ENCODE peak calls at places on chromosome 2, in six cellular contexts. One of them, this sample, is unnamed.

GRCh38 chr2:168751104-168751768 is 51.2 kb upstream of the NOSTRIN start:
- DNase-seq in upper lobe of right lung: no peak
- DNase-seq in adrenal gland: no peak
- DNase-seq in tibial artery: no peak
- DNase-seq in small intestine: no peak
- DNase-seq in endothelial cell of umbilical vein: peak; percentile 11
- DNase-seq in this sample: no peak

GRCh38 chr2:3692375-3692774 is 11.0 kb upstream of the DCDC2C start:
- DNase-seq in upper lobe of right lung: no peak
- DNase-seq in adrenal gland: no peak
- DNase-seq in tibial artery: no peak
- DNase-seq in small intestine: peak; percentile 3
- DNase-seq in endothelial cell of umbilical vein: peak; percentile 22
- DNase-seq in this sample: no peak

GRCh38 chr2:7745369-7745768 is 828.2 kb downstream of the RNF144A start:
- DNase-seq in upper lobe of right lung: no peak
- DNase-seq in adrenal gland: no peak
- DNase-seq in tibial artery: no peak
- DNase-seq in small intestine: no peak
- DNase-seq in endothelial cell of umbilical vein: no peak
- DNase-seq in this sample: no peak

GRCh38 chr2:26465981-26466471 is 11.9 kb downstream of the OTOF start:
- DNase-seq in upper lobe of right lung: no peak
- DNase-seq in adrenal gland: no peak
- DNase-seq in tibial artery: no peak
- DNase-seq in small intestine: no peak
- DNase-seq in endothelial cell of umbilical vein: no peak
- DNase-seq in this sample: no peak

GRCh38 chr2:43852196-43852730 is 13.5 kb downstream of the ABCG8 start:
- DNase-seq in upper lobe of right lung: no peak
- DNase-seq in adrenal gland: no peak
- DNase-seq in tibial artery: no peak
- DNase-seq in small intestine: no peak
- DNase-seq in endothelial cell of umbilical vein: no peak
- DNase-seq in this sample: peak; percentile 42

GRCh38 chr2:126769118-126769517 is 113.2 kb downstream of the GYPC start:
- DNase-seq in upper lobe of right lung: no peak
- DNase-seq in adrenal gland: no peak
- DNase-seq in tibial artery: no peak
- DNase-seq in small intestine: no peak
- DNase-seq in endothelial cell of umbilical vein: no peak
- DNase-seq in this sample: no peak

GRCh38 chr2:3490191-3491158 is 28.9 kb downstream of the ADI1 start:
- DNase-seq in upper lobe of right lung: peak; percentile 55
- DNase-seq in adrenal gland: no peak
- DNase-seq in tibial artery: no peak
- DNase-seq in small intestine: no peak
- DNase-seq in endothelial cell of umbilical vein: no peak
- DNase-seq in this sample: no peak

GRCh38 chr2:60318544-60318943 is 234.9 kb downstream of the BCL11A start:
- DNase-seq in upper lobe of right lung: no peak
- DNase-seq in adrenal gland: no peak
- DNase-seq in tibial artery: no peak
- DNase-seq in small intestine: no peak
- DNase-seq in endothelial cell of umbilical vein: no peak
- DNase-seq in this sample: no peak

GRCh38 chr2:218434456-218434855 is 15.5 kb downstream of the VIL1 start:
- DNase-seq in upper lobe of right lung: peak; percentile 49
- DNase-seq in adrenal gland: no peak
- DNase-seq in tibial artery: no peak
- DNase-seq in small intestine: no peak
- DNase-seq in endothelial cell of umbilical vein: no peak
- DNase-seq in this sample: no peak

GRCh38 chr2:216189410-216189809 is 80.3 kb downstream of the XRCC5 start:
- DNase-seq in upper lobe of right lung: no peak
- DNase-seq in adrenal gland: no peak
- DNase-seq in tibial artery: no peak
- DNase-seq in small intestine: no peak
- DNase-seq in endothelial cell of umbilical vein: no peak
- DNase-seq in this sample: no peak

GRCh38 chr2:180571559-180571958 is 408.8 kb upstream of the UBE2E3 start:
- DNase-seq in upper lobe of right lung: no peak
- DNase-seq in adrenal gland: no peak
- DNase-seq in tibial artery: no peak
- DNase-seq in small intestine: no peak
- DNase-seq in endothelial cell of umbilical vein: no peak
- DNase-seq in this sample: no peak

GRCh38 chr2:167471332-167471731 is 583.1 kb downstream of the XIRP2 start:
- DNase-seq in upper lobe of right lung: no peak
- DNase-seq in adrenal gland: no peak
- DNase-seq in tibial artery: no peak
- DNase-seq in small intestine: no peak
- DNase-seq in endothelial cell of umbilical vein: no peak
- DNase-seq in this sample: no peak

GRCh38 chr2:38591152-38591551 is 11.6 kb downstream of the HNRNPLL start:
- DNase-seq in upper lobe of right lung: no peak
- DNase-seq in adrenal gland: no peak
- DNase-seq in tibial artery: no peak
- DNase-seq in small intestine: no peak
- DNase-seq in endothelial cell of umbilical vein: no peak
- DNase-seq in this sample: no peak

GRCh38 chr2:162111958-162112850 is 38.2 kb upstream of the DPP4 start:
- DNase-seq in upper lobe of right lung: no peak
- DNase-seq in adrenal gland: no peak
- DNase-seq in tibial artery: no peak
- DNase-seq in small intestine: no peak
- DNase-seq in endothelial cell of umbilical vein: no peak
- DNase-seq in this sample: no peak
- H3K27ac ChIP-seq in upper lobe of right lung: no peak overlapping the region
- H3K27ac ChIP-seq in adrenal gland: no peak overlapping the region
- H3K27ac ChIP-seq in tibial artery: no peak overlapping the region
- H3K27ac ChIP-seq in small intestine: no peak overlapping the region
- H3K27ac ChIP-seq in endothelial cell of umbilical vein: no peak overlapping the region
- H3K27ac ChIP-seq in this sample: no peak overlapping the region

DNA sequence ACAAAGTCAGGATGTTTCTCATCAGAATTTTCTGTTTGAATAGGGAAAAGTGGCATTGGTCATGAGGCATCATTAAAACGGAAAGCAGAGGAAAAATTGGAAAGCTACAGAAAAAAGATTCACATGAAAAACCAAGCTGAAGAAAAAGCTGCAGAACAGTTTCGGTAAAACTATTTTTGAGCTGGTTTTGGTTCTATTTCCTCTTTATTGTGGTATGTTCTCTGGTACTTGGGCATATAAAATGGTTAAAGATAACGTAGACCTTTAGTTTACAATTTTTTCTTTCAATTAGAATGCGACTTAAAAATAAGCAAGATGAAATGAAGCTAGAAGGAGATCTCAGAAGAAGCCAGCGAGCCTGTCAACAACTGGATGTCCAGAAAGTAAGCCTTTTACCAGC is 7.6 kb downstream of the GPATCH11 start:
- DNase-seq in upper lobe of right lung: no peak
- DNase-seq in adrenal gland: no peak
- DNase-seq in tibial artery: no peak
- DNase-seq in small intestine: no peak
- DNase-seq in endothelial cell of umbilical vein: no peak
- DNase-seq in this sample: no peak
- H3K4me1 ChIP-seq in upper lobe of right lung: no peaks in the 10 kb centered on the region
- H3K4me1 ChIP-seq in adrenal gland: no peaks in the 10 kb centered on the region
- H3K4me1 ChIP-seq in tibial artery: no peaks in the 10 kb centered on the region
- H3K4me1 ChIP-seq in small intestine: no peaks in the 10 kb centered on the region
- H3K4me1 ChIP-seq in endothelial cell of umbilical vein: no peaks in the 10 kb centered on the region
- H3K4me1 ChIP-seq in this sample: no peaks in the 10 kb centered on the region

GRCh38 chr2:113164234-113164929 is 9.4 kb upstream of the PSD4 start:
- DNase-seq in upper lobe of right lung: no peak
- DNase-seq in adrenal gland: no peak
- DNase-seq in tibial artery: no peak
- DNase-seq in small intestine: no peak
- DNase-seq in endothelial cell of umbilical vein: no peak
- DNase-seq in this sample: peak; percentile 34
- H3K27me3 ChIP-seq in upper lobe of right lung: no peaks in the 10 kb centered on the region
- H3K27me3 ChIP-seq in adrenal gland: no peaks in the 10 kb centered on the region
- H3K27me3 ChIP-seq in tibial artery: no peaks in the 10 kb centered on the region
- H3K27me3 ChIP-seq in small intestine: no peaks in the 10 kb centered on the region
- H3K27me3 ChIP-seq in endothelial cell of umbilical vein: peaks cover 23% of the 10 kb centered on the region
- H3K27me3 ChIP-seq in this sample: no peaks in the 10 kb centered on the region

DNA sequence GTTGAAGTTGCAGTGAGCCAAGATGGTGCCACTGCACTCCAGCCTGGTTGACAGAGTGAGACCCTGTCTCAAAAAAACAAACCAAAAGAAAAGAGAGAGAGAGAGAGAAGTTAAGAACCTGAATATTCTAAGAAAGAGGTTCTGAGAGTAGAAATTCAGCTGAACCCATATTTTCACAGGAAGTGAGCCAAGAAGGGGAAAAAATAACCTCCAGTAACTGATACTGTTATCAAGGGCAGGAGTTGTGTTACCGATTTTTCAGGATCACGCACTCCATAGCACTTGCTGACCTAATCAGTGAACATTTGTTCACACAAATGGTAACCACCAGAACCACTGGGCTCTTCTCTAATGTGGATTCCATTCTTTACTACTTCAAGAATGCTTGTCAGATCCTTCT is 39.1 kb upstream of the BZW1 start:
- DNase-seq in upper lobe of right lung: no peak
- DNase-seq in adrenal gland: no peak
- DNase-seq in tibial artery: no peak
- DNase-seq in small intestine: no peak
- DNase-seq in endothelial cell of umbilical vein: no peak
- DNase-seq in this sample: no peak
- H3K27ac ChIP-seq in upper lobe of right lung: no peak overlapping the region
- H3K27ac ChIP-seq in adrenal gland: no peak overlapping the region
- H3K27ac ChIP-seq in tibial artery: no peak overlapping the region
- H3K27ac ChIP-seq in small intestine: no peak overlapping the region
- H3K27ac ChIP-seq in endothelial cell of umbilical vein: no peak overlapping the region
- H3K27ac ChIP-seq in this sample: no peak overlapping the region

DNA sequence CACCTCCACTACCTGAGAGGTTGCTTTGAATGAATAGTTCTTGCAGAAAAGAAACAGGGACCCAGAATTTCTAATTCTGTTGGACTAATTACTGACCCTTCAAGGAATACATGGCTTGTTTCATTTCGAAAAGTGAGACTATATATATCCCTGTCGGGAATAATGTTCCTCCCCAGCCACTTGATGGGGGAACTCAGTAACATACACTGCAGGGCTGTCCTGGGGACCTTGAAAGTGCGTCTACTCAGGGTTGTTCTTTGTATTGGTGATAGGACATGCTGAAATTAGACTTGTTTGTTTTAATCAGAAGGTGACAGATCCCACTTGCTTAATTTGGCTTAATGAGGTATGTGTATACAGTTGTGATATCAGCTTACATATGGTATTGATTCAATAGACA is 25.5 kb downstream of the MGAT5 start:
- DNase-seq in upper lobe of right lung: no peak
- DNase-seq in adrenal gland: no peak
- DNase-seq in tibial artery: no peak
- DNase-seq in small intestine: no peak
- DNase-seq in endothelial cell of umbilical vein: no peak
- DNase-seq in this sample: no peak
- H3K4me1 ChIP-seq in upper lobe of right lung: no peaks in the 10 kb centered on the region
- H3K4me1 ChIP-seq in adrenal gland: peaks cover 4% of the 10 kb centered on the region
- H3K4me1 ChIP-seq in tibial artery: peaks cover 20% of the 10 kb centered on the region
- H3K4me1 ChIP-seq in small intestine: no peaks in the 10 kb centered on the region
- H3K4me1 ChIP-seq in endothelial cell of umbilical vein: peaks cover 5% of the 10 kb centered on the region
- H3K4me1 ChIP-seq in this sample: peaks cover 77% of the 10 kb centered on the region

GRCh38 chr2:44941551-44942234 is at the start of gene SIX3:
- DNase-seq in upper lobe of right lung: no peak
- DNase-seq in adrenal gland: no peak
- DNase-seq in tibial artery: no peak
- DNase-seq in small intestine: peak; percentile 18
- DNase-seq in endothelial cell of umbilical vein: peak; percentile 37
- DNase-seq in this sample: no peak

GRCh38 chr2:44939074-44940052 is 2.1 kb upstream of the SIX3 start:
- DNase-seq in upper lobe of right lung: no peak
- DNase-seq in adrenal gland: no peak
- DNase-seq in tibial artery: no peak
- DNase-seq in small intestine: no peak
- DNase-seq in endothelial cell of umbilical vein: no peak
- DNase-seq in this sample: no peak

GRCh38 chr2:44938287-44939073 is 3.0 kb upstream of the SIX3 start:
- DNase-seq in upper lobe of right lung: no peak
- DNase-seq in adrenal gland: no peak
- DNase-seq in tibial artery: no peak
- DNase-seq in small intestine: no peak
- DNase-seq in endothelial cell of umbilical vein: no peak
- DNase-seq in this sample: no peak

GRCh38 chr2:44940612-44941464 is 664 bp upstream of the SIX3 start:
- DNase-seq in upper lobe of right lung: no peak
- DNase-seq in adrenal gland: no peak
- DNase-seq in tibial artery: no peak
- DNase-seq in small intestine: no peak
- DNase-seq in endothelial cell of umbilical vein: no peak
- DNase-seq in this sample: no peak

DNA sequence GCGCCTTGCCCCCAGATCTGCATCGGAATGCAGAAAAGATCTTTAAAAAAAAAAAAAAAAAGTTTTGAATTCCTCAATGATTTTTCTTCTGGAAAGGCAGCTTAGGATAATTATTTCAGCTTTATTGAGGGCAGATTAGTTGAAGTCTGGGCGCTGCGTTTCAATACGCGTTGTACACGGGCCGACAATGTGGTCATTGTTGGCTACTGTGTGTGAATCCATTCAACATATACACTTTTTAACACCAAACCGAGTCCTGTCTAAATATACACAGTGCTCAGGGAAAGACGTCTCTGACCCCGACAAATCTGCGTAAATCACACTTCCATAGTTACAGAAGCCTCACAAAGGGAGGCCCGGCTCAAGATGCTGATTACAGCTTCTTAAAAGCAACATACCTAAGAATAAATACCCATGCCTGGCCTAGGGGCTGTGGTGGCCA is 1.4 kb upstream of the SIX3 start:
- DNase-seq in upper lobe of right lung: no peak
- DNase-seq in adrenal gland: no peak
- DNase-seq in tibial artery: no peak
- DNase-seq in small intestine: no peak
- DNase-seq in endothelial cell of umbilical vein: no peak
- DNase-seq in this sample: no peak
- H3K27me3 ChIP-seq in upper lobe of right lung: peaks cover 92% of the 10 kb centered on the region
- H3K27me3 ChIP-seq in adrenal gland: peaks cover 89% of the 10 kb centered on the region
- H3K27me3 ChIP-seq in tibial artery: no peaks in the 10 kb centered on the region
- H3K27me3 ChIP-seq in small intestine: peaks cover 72% of the 10 kb centered on the region
- H3K27me3 ChIP-seq in endothelial cell of umbilical vein: peaks cover 83% of the 10 kb centered on the region
- H3K27me3 ChIP-seq in this sample: peaks cover 55% of the 10 kb centered on the region

GRCh38 chr2:36560726-36561125 is 37.2 kb downstream of the FEZ2 start:
- DNase-seq in upper lobe of right lung: no peak
- DNase-seq in adrenal gland: no peak
- DNase-seq in tibial artery: no peak
- DNase-seq in small intestine: no peak
- DNase-seq in endothelial cell of umbilical vein: peak; percentile 47
- DNase-seq in this sample: no peak

GRCh38 chr2:36564377-36564930 is 33.5 kb downstream of the FEZ2 start:
- DNase-seq in upper lobe of right lung: no peak
- DNase-seq in adrenal gland: no peak
- DNase-seq in tibial artery: no peak
- DNase-seq in small intestine: no peak
- DNase-seq in endothelial cell of umbilical vein: peak; percentile 63
- DNase-seq in this sample: no peak

GRCh38 chr2:36562245-36562644 is 35.7 kb downstream of the FEZ2 start:
- DNase-seq in upper lobe of right lung: no peak
- DNase-seq in adrenal gland: no peak
- DNase-seq in tibial artery: no peak
- DNase-seq in small intestine: no peak
- DNase-seq in endothelial cell of umbilical vein: peak; percentile 70
- DNase-seq in this sample: no peak

GRCh38 chr2:36561223-36561944 is 36.6 kb downstream of the FEZ2 start:
- DNase-seq in upper lobe of right lung: no peak
- DNase-seq in adrenal gland: peak; percentile 51
- DNase-seq in tibial artery: no peak
- DNase-seq in small intestine: peak; percentile 55
- DNase-seq in endothelial cell of umbilical vein: peak; percentile 98
- DNase-seq in this sample: no peak

GRCh38 chr2:36562973-36563532 is 34.9 kb downstream of the FEZ2 start:
- DNase-seq in upper lobe of right lung: no peak
- DNase-seq in adrenal gland: peak; percentile 71
- DNase-seq in tibial artery: no peak
- DNase-seq in small intestine: no peak
- DNase-seq in endothelial cell of umbilical vein: peak; percentile 61
- DNase-seq in this sample: no peak
- H3K27ac ChIP-seq in upper lobe of right lung: no peak overlapping the region
- H3K27ac ChIP-seq in adrenal gland: peak overlapping the region; percentile 54
- H3K27ac ChIP-seq in tibial artery: no peak overlapping the region
- H3K27ac ChIP-seq in small intestine: peak overlapping the region; percentile 53
- H3K27ac ChIP-seq in endothelial cell of umbilical vein: peak overlapping the region; percentile 98
- H3K27ac ChIP-seq in this sample: no peak overlapping the region